ENCODE peak calls at places on chromosomes 5 and 9, in ten cellular contexts. U, O, D, Z, L, I, T, H, S and V are unnamed samples.

GRCh38 chr9:119302988-119303698 is 66.1 kb downstream of the BRINP1 start:
- DNase-seq in U (no peak), O (no peak), D (no peak), Z (no peak), L (no peak), I (no peak), T (no peak), H (no peak), S (no peak), V (no peak)

GRCh38 chr5:66144799-66145390 is 795 bp downstream of the SREK1 start:
- DNase-seq in U (peak; percentile 81), O (no peak), D (no peak), Z (no peak), L (no peak), I (peak; percentile 32), T (no peak), H (no peak), S (no peak), V (peak; percentile 90)

GRCh38 chr5:106392766-106393165 is 1278.0 kb downstream of the EFNA5 start:
- DNase-seq in U (no peak), O (no peak), D (no peak), Z (no peak), L (no peak), I (no peak), T (no peak), H (no peak), S (no peak), V (no peak)

GRCh38 chr5:169336234-169336633 is 35.3 kb upstream of the SLIT3 start:
- DNase-seq in U (no peak), O (no peak), D (no peak), Z (no peak), L (no peak), I (no peak), T (no peak), H (no peak), S (no peak), V (no peak)

GRCh38 chr9:5854032-5854792 is 21.3 kb upstream of the ERMP1 start:
- DNase-seq in U (no peak), O (no peak), D (no peak), Z (no peak), L (no peak), I (no peak), T (no peak), H (no peak), S (no peak), V (no peak)

GRCh38 chr9:38046669-38047300 is 22.2 kb downstream of the SHB start:
- DNase-seq in U (peak; percentile 73), O (no peak), D (no peak), Z (no peak), L (no peak), I (no peak), T (no peak), H (no peak), S (peak; percentile 80), V (no peak)

GRCh38 chr9:6109986-6110385 is 94.6 kb upstream of the RANBP6 start:
- DNase-seq in U (no peak), O (no peak), D (no peak), Z (no peak), L (no peak), I (no peak), T (no peak), H (no peak), S (no peak), V (no peak)

GRCh38 chr5:177040814-177041410 is 18.4 kb downstream of the ZNF346 start:
- DNase-seq in U (no peak), O (no peak), D (no peak), Z (peak; percentile 25), L (no peak), I (no peak), T (no peak), H (no peak), S (no peak), V (no peak)

GRCh38 chr9:42388146-42388690 is 204.8 kb downstream of the SPATA31A6 start:
- DNase-seq in U (peak; percentile 9), O (no peak), D (no peak), Z (no peak), L (no peak), I (peak; percentile 6), T (no peak), H (no peak), S (no peak), V (no peak)

GRCh38 chr9:101716629-101717028 is 21.8 kb downstream of the GRIN3A start:
- DNase-seq in U (no peak), O (no peak), D (peak; percentile 10), Z (no peak), L (no peak), I (no peak), T (no peak), H (no peak), S (no peak), V (no peak)

GRCh38 chr9:127540664-127541041 is 71.4 kb upstream of the STXBP1 start:
- DNase-seq in U (no peak), O (no peak), D (no peak), Z (no peak), L (peak; percentile 71), I (no peak), T (no peak), H (no peak), S (peak; percentile 62), V (no peak)

GRCh38 chr5:54518146-54519082 is 855 bp downstream of the SNX18 start:
- DNase-seq in U (peak; percentile 76), O (peak; percentile 56), D (peak; percentile 35), Z (peak; percentile 28), L (peak; percentile 59), I (peak; percentile 28), T (peak; percentile 35), H (peak; percentile 47), S (peak; percentile 68), V (peak; percentile 67)

GRCh38 chr5:54520940-54521339 is 3.4 kb downstream of the SNX18 start:
- DNase-seq in U (no peak), O (no peak), D (no peak), Z (no peak), L (no peak), I (no peak), T (no peak), H (no peak), S (no peak), V (no peak)

GRCh38 chr5:54519083-54519541 is 1.6 kb downstream of the SNX18 start:
- DNase-seq in U (no peak), O (no peak), D (peak; percentile 35), Z (no peak), L (no peak), I (no peak), T (no peak), H (no peak), S (no peak), V (no peak)

GRCh38 chr5:54522080-54522479 is 4.5 kb downstream of the SNX18 start:
- DNase-seq in U (no peak), O (no peak), D (no peak), Z (no peak), L (no peak), I (no peak), T (no peak), H (no peak), S (no peak), V (no peak)

GRCh38 chr5:54520438-54520846 is 2.9 kb downstream of the SNX18 start:
- DNase-seq in U (peak; percentile 72), O (peak; percentile 44), D (peak; percentile 30), Z (peak; percentile 28), L (no peak), I (no peak), T (no peak), H (no peak), S (no peak), V (peak; percentile 4)
- TF ChIP-seq POLR2A in U (no peak), O (no peak), D (no peak), Z (no peak), L (no peak), I (no peak), T (no peak), H (peak; percentile 15), S (no peak), V (no peak)

DNA sequence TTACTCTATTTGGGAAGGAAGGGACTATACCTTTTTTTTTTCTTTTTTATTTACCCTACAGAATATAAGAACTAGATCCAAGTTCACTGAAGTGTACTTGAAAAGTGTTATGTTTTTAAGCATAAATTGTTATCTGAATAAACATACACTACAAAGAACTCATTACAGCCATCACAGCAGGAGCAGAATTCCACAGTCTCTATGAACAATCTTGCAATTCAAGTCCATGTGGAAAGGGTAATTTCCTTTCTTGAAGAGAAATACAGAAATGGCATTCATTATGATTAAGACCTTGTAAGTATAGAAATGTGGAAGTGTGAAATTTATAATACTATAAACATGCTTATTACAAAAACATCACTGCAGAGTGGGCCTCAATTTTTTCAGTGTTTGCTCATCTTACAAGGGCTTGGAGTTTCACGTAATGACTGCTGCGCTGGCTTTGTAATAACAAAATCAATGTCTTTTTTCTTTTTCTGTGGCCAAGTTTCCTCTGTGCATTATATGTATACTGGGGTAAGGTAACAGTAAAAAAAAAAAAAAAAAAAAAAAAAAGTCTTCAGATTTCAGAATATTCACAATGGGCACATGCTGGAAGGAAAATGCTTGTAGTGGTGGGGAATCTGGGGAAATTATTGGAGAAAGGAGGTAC is 77.1 kb upstream of the GNA14 start:
- DNase-seq in U (no peak), O (no peak), D (no peak), Z (no peak), L (no peak), I (no peak), T (no peak), H (no peak), S (no peak), V (no peak)
- TF ChIP-seq POLR2A in U (no peak), O (no peak), D (no peak), Z (no peak), L (no peak), I (no peak), T (no peak), H (no peak), S (no peak), V (no peak)

DNA sequence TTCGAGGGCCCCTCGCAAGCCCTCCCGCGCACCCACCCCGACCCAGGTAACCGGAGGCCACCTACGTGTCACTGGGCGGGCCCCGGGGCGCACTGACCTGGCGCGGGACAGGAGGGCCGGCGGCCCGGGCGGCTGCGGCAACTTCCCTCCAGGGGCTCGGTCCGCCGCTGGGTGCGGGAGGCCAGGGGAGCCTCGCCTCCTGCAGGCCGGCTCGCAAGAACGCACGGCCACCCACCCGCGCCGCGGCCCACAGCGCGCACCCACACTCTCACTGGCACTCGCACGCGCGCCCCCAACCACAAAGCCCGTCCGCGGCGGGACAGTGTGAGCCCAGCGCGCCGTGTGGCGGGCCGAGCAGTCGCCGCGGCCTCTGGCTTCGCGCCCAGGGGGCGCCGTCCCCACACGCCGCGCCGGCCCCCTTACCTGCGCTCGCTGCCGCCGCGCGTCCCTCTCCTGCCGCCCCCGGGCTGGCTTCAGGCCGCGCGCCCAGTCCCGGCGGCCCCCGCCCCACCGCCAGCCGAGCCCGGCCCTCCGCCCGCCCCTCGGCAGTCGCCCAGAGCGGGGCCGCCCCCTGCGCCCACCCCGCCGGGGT is 430 bp downstream of the LPAR1 start:
- DNase-seq in U (no peak), O (peak; percentile 15), D (peak; percentile 39), Z (no peak), L (peak; percentile 70), I (no peak), T (peak; percentile 12), H (no peak), S (peak; percentile 56), V (no peak)
- TF ChIP-seq POLR2A in U (no peak), O (no peak), D (no peak), Z (peak; percentile 11), L (no peak), I (peak; percentile 18), T (no peak), H (peak; percentile 25), S (no peak), V (no peak)

DNA sequence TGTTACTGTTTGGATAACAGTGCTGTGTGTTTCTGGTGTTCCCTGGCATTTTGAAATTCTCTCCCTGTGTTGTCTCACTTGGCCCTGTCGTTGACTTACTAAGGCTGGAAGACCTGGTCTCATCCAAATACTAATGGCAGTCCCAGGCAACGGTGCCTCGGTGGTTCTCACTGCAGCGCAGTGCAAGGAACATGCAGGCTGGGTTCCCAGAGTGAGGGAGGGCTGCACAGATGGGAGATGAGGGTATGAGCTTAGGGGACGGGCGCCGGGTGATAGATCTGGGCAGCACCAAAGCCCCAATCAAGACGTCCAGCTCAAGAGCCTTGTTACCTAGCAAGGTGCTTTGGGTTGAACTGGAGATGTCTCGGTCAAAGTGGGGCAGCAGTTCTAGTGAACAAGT is 11.0 kb downstream of the CCT5 start:
- DNase-seq in U (no peak), O (no peak), D (no peak), Z (no peak), L (no peak), I (no peak), T (no peak), H (no peak), S (no peak), V (no peak)
- TF ChIP-seq POLR2A in U (no peak), O (no peak), D (no peak), Z (no peak), L (peak; percentile 14), I (no peak), T (no peak), H (no peak), S (no peak), V (no peak)